ENCODE peak calls at places on chromosomes 1 and 21, in five cellular contexts. Z is GM12878, A is K562, E is H1, X is HepG2. B is an unnamed sample.

GRCh38 chr1:63593303-63593886 is at the start of gene PGM1:
- DNase-seq in Z (peak; percentile 27), A (no peak), E (peak; percentile 84), X (peak; percentile 49), B (peak; percentile 79)

GRCh38 chr21:42028754-42029385 is 18.7 kb upstream of the ZBTB21 start:
- DNase-seq in Z (no peak), A (no peak), E (no peak), X (no peak), B (no peak)

GRCh38 chr1:211258310-211258755 is 833 bp upstream of the RCOR3 start:
- DNase-seq in Z (no peak), A (peak; percentile 80), E (peak; percentile 71), X (peak; percentile 62), B (peak; percentile 73)

GRCh38 chr1:3543076-3544049 is 67.9 kb downstream of the MEGF6 start:
- DNase-seq in Z (no peak), A (no peak), E (peak; percentile 71), X (no peak), B (peak; percentile 44)

GRCh38 chr1:218496561-218496960 is 151.4 kb downstream of the TGFB2 start:
- DNase-seq in Z (no peak), A (no peak), E (no peak), X (peak; percentile 47), B (no peak)

GRCh38 chr1:21325231-21325718 is 35.0 kb upstream of the ECE1 start:
- DNase-seq in Z (no peak), A (no peak), E (no peak), X (no peak), B (no peak)

GRCh38 chr1:193762276-193762675 is 575.9 kb upstream of the B3GALT2 start:
- DNase-seq in Z (no peak), A (no peak), E (no peak), X (no peak), B (no peak)

GRCh38 chr1:119040906-119041305 is 52.8 kb upstream of the TBX15 start:
- DNase-seq in Z (no peak), A (no peak), E (no peak), X (no peak), B (no peak)

GRCh38 chr1:199508653-199509052 is 518.9 kb upstream of the NR5A2 start:
- DNase-seq in Z (no peak), A (no peak), E (no peak), X (no peak), B (no peak)

GRCh38 chr1:91166106-91166712 is 144.4 kb upstream of the ZNF644 start:
- DNase-seq in Z (no peak), A (peak; percentile 67), E (no peak), X (peak; percentile 56), B (peak; percentile 68)

GRCh38 chr1:2144501-2145090 is 50.0 kb downstream of the FAAP20 start:
- DNase-seq in Z (no peak), A (no peak), E (no peak), X (no peak), B (no peak)

GRCh38 chr1:22190251-22190650 is 47.4 kb upstream of the WNT4 start:
- DNase-seq in Z (no peak), A (no peak), E (no peak), X (no peak), B (no peak)

GRCh38 chr1:150235436-150235851 is 468 bp downstream of the ANP32E start:
- DNase-seq in Z (no peak), A (peak; percentile 51), E (no peak), X (no peak), B (no peak)

GRCh38 chr1:34361781-34362357 is 185.2 kb downstream of the C1orf94 start:
- DNase-seq in Z (peak; percentile 51), A (no peak), E (peak; percentile 7), X (no peak), B (no peak)

GRCh38 chr1:162168261-162168660 is 98.8 kb downstream of the NOS1AP start:
- DNase-seq in Z (no peak), A (no peak), E (no peak), X (no peak), B (no peak)

GRCh38 chr21:42841156-42841915 is 38.0 kb downstream of the WDR4 start:
- DNase-seq in Z (no peak), A (peak; percentile 16), E (no peak), X (no peak), B (peak; percentile 4)

GRCh38 chr1:110227774-110228173 is 17.7 kb downstream of the KCNC4 start:
- DNase-seq in Z (no peak), A (no peak), E (no peak), X (no peak), B (no peak)

GRCh38 chr21:32307706-32308105 is 9.1 kb downstream of the MRAP start:
- DNase-seq in Z (no peak), A (no peak), E (peak; percentile 20), X (peak; percentile 21), B (no peak)

GRCh38 chr1:21764615-21765423 is 18.1 kb downstream of the USP48 start:
- DNase-seq in Z (no peak), A (no peak), E (no peak), X (no peak), B (no peak)

GRCh38 chr1:36351222-36351977 is 28.0 kb upstream of the EVA1B start:
- DNase-seq in Z (no peak), A (no peak), E (no peak), X (no peak), B (no peak)

GRCh38 chr1:77831976-77832695 is 52.7 kb downstream of the MIGA1 start:
- DNase-seq in Z (no peak), A (no peak), E (no peak), X (no peak), B (no peak)

GRCh38 chr1:193356249-193356648 is 169.8 kb upstream of the B3GALT2 start:
- DNase-seq in Z (no peak), A (no peak), E (no peak), X (no peak), B (no peak)

GRCh38 chr1:54354899-54355298 is 51.3 kb downstream of the SSBP3 start:
- DNase-seq in Z (no peak), A (no peak), E (no peak), X (peak; percentile 68), B (no peak)

GRCh38 chr1:234515411-234515810 is 36.4 kb upstream of the TARBP1 start:
- DNase-seq in Z (no peak), A (no peak), E (no peak), X (no peak), B (no peak)
- TF ChIP-seq ATF2 in Z (no peak), A (no peak), E (no peak), X (no peak), B (no peak)

GRCh38 chr1:205172729-205173366 is 38.7 kb downstream of the DSTYK start:
- DNase-seq in Z (no peak), A (peak; percentile 42), E (no peak), X (peak; percentile 6), B (no peak)
- TF ChIP-seq SP1 in Z (no peak), A (no peak), E (no peak), X (no peak), B (no peak)

GRCh38 chr1:201176931-201177330 is 13.7 kb upstream of the IGFN1 start:
- DNase-seq in Z (no peak), A (no peak), E (no peak), X (no peak), B (no peak)
- TF ChIP-seq ATF2 in Z (no peak), A (no peak), E (no peak), X (no peak), B (no peak)

GRCh38 chr1:226217273-226217672 is 6.2 kb upstream of the MIXL1 start:
- DNase-seq in Z (no peak), A (no peak), E (no peak), X (no peak), B (no peak)
- TF ChIP-seq SP1 in Z (no peak), A (no peak), E (no peak), X (no peak), B (no peak)

DNA sequence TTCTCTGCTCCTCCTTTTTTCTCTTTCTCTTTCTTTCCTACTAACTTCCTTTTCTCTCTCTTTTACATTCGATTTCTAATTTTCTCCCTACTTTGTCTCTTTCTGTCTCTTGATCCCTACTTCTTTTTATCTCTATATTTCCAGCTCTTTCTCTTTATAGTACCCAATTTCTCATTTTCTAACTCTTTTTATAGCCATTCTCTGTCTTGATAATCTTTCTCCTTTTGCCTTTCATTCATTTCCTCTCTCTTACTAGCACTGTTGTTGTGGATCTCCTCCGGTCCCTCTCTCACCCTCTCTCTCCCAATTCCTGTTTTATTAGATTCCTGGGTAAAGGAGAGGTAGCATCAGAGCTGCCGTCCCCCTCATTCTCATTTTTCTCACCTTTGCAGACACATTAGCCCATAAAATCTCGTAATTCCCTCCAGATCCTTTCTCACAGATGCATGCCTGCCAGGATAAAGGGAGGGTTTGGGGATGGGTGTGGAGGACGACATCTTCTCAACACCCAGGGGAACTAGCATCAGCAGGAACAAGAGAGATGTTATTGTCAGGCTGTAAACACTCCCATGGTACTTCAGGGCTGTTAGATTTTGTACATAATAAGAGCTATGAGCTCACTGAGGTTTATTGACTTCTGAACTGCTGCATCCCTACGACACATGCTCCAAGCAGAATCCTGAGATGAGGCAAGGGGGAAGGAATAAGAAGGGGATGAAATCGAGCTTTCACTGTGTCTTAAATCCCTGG is 159.0 kb upstream of the GALNT2 start:
- DNase-seq in Z (no peak), A (no peak), E (no peak), X (no peak), B (no peak)
- TF ChIP-seq ATF2 in Z (no peak), A (no peak), E (no peak), X (no peak), B (no peak)

DNA sequence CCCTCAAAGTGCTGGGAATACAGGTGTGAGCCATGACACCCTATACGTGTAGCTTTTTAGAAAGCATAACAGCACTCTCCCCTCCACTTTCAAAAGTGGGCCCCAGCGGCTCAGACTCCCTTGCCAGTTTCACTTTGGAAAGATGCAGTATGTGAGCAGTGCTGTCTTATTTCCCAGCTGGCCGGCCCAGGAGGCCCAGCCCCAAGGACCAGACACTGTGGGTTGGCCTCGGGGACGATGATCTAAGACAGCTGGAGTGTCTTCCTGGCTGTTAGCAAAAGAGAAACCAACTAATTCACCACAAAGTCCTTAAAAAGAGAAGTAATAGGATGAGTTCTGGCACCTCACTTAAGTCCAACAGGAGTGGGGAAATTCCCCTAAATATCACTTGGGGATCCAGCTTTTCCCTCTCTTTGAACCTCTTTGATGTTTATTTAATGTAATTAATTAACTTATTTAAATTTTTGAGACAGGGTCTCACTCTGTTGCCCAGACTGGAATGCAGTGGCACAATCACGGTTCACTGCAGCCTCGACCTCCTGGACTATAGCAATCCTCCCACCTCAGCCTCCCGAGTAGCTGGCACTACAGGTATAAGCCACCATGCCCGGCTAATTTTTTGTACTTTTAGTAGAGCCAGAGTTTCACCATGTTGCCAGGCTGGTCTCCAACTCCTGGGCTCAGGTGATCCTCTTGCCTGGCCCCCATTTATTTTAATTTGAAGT is 17.6 kb upstream of the CLIC4 start:
- DNase-seq in Z (peak; percentile 71), A (no peak), E (no peak), X (no peak), B (no peak)
- TF ChIP-seq SP1 in Z (no peak), A (no peak), E (no peak), X (no peak), B (no peak)

GRCh38 chr1:221439008-221439733 is 302.7 kb downstream of the DUSP10 start:
- DNase-seq in Z (peak; percentile 52), A (no peak), E (no peak), X (no peak), B (no peak)
- TF ChIP-seq ATF2 in Z (peak; percentile 17), A (no peak), E (no peak), X (no peak), B (no peak)

GRCh38 chr1:6862906-6863305 is 77.7 kb downstream of the CAMTA1 start:
- DNase-seq in Z (no peak), A (no peak), E (no peak), X (no peak), B (no peak)
- TF ChIP-seq SP1 in Z (no peak), A (no peak), E (no peak), X (no peak), B (no peak)

B was measured in WTC11.